ENCODE peak calls at places on chromosomes 1 and 21, in four cellular contexts. Z is A549, A is psoas muscle, I is tibial nerve. O is an unnamed sample. For H3K9me3 and H3K4me1, the result is how much of the 10 kb centered on the place peaks cover.

GRCh38 chr1:171833091-171833822 is 8.0 kb upstream of the DNM3 start:
- DNase-seq in I (no peak), Z (no peak), A (no peak), O (no peak)

GRCh38 chr1:101203812-101204540 is 32.8 kb upstream of the S1PR1 start:
- DNase-seq in Z (no peak), I (no peak), A (no peak), O (no peak)

GRCh38 chr21:37552496-37553399 is 186.2 kb downstream of the DYRK1A start:
- DNase-seq in Z (no peak), A (peak), I (no peak), O (no peak)

GRCh38 chr1:157073944-157074685 is 25.5 kb downstream of the ETV3L start:
- DNase-seq in Z (peak), I (peak), A (peak), O (no peak)

GRCh38 chr1:201911827-201912571 is 23.3 kb downstream of the SHISA4 start:
- DNase-seq in I (no peak), Z (no peak), A (no peak), O (no peak)

GRCh38 chr1:154808261-154808908 is 61.7 kb downstream of the KCNN3 start:
- DNase-seq in A (peak), Z (no peak), I (no peak), O (no peak)

GRCh38 chr1:177566495-177566894 is 395.7 kb downstream of the BRINP2 start:
- DNase-seq in A (no peak), Z (no peak), I (no peak), O (no peak)

GRCh38 chr1:183353597-183353996 is 64.6 kb downstream of the NMNAT2 start:
- DNase-seq in Z (no peak), A (no peak), I (no peak), O (no peak)

GRCh38 chr1:153546796-153547559 is 1.4 kb upstream of the S100A4 start:
- DNase-seq in Z (no peak), I (no peak), A (no peak), O (no peak)

DNA sequence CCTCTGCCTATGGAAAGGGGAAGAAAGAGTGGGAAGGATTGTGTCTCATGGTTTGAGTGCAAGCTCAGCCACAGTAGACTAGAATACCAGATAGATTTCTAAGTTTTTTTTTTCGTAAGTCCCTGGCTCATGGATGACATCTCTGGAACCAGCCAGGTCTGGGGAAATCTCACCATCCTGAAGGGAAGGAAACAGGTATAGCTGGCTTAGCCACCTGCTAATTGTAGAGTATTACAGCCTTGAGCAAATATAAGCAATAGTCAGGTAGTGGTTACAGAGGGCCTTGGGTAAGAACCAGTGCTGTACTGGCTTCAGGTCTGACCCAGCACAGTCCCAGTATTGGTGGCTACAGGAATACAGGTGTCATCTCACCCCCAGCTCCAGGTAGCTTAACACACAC is 500.9 kb upstream of the PRMT6 start:
- DNase-seq in I (no peak), Z (no peak), A (no peak), O (no peak)
- H3K9me3 ChIP-seq in I (under half), Z (under half), A (under half), O (under half)

GRCh38 chr1:58318157-58318665 is 228.3 kb downstream of the OMA1 start:
- DNase-seq in Z (no peak), I (no peak), A (no peak), O (no peak)

GRCh38 chr1:58316141-58316540 is 230.4 kb downstream of the OMA1 start:
- DNase-seq in A (no peak), I (no peak), Z (no peak), O (no peak)

GRCh38 chr1:58317086-58317485 is 229.4 kb downstream of the OMA1 start:
- DNase-seq in Z (no peak), A (no peak), I (no peak), O (no peak)

GRCh38 chr1:58317694-58318093 is 228.8 kb downstream of the OMA1 start:
- DNase-seq in A (no peak), Z (no peak), I (no peak), O (no peak)
- H3K27ac ChIP-seq in A (no peak), Z (no peak), I (no peak), O (no peak)

DNA sequence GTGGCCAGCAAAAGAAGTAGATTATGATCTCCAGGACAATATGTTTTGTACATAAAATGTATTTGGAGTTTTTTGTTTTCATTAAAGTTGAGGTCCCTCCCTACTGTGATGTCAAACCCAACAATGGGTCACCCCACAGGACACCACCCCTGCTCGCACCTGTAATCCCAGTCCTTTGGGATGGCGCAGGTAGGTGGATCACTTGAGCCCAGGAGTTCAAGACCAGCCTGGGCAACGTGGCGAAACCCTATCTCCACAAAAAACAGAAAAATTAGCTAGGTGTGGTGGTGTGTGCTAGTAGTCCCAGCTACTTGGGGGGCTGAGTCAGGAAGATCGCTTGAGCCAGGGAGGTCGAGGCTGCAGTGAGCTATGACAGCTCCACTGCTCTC is 9.0 kb downstream of the ZBTB17 start:
- DNase-seq in A (no peak), I (no peak), Z (no peak), O (no peak)
- H3K4me1 ChIP-seq in A (under half), I (under half), Z (under half), O (under half)

GRCh38 chr1:80925130-80925780 is 875.5 kb upstream of the ADGRL2 start:
- DNase-seq in Z (no peak), A (no peak), I (no peak), O (no peak)

GRCh38 chr1:80924290-80924689 is 876.4 kb upstream of the ADGRL2 start:
- DNase-seq in I (no peak), Z (no peak), A (no peak), O (no peak)

GRCh38 chr1:80931178-80931577 is 869.6 kb upstream of the ADGRL2 start:
- DNase-seq in I (no peak), Z (no peak), A (no peak), O (no peak)

GRCh38 chr1:80929868-80930508 is 870.7 kb upstream of the ADGRL2 start:
- DNase-seq in A (no peak), Z (no peak), I (no peak), O (no peak)
- H3K9me3 ChIP-seq in A (under half), Z (under half), I (under half), O (under half)

DNA sequence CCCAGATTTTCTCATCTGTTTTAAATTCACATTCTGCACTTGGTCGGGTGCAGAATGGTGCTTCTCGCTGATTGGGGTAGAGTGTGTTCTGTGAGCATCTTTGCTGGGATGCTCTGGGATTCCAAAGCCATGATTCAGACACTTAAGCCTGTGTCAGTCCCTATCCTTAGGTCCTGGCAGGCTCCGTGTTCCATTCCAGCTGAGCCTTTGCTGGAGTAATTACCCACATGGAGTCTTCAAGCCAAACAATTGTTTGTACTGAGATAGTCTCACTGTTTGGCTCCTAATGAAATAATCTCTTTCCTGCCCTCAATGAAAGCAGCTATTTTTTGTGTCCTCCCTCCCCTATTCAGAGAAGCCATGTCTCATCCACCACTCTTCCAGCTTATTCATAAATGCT is 18.7 kb downstream of the SMAP2 start:
- DNase-seq in I (no peak), A (peak), Z (no peak), O (no peak)
- H3K27ac ChIP-seq in I (peak), A (peak), Z (no peak), O (peak)

GRCh38 chr21:44550807-44551206 is 498 bp downstream of the KRTAP10-2 start:
- DNase-seq in Z (no peak), A (no peak), I (no peak), O (no peak)

GRCh38 chr21:44551290-44552015 is at the start of gene KRTAP10-2:
- DNase-seq in Z (no peak), A (no peak), I (no peak), O (no peak)

GRCh38 chr21:44555200-44555875 is 3.3 kb downstream of the KRTAP10-3 start:
- DNase-seq in I (no peak), A (no peak), Z (no peak), O (no peak)

GRCh38 chr21:44552136-44552535 is 831 bp upstream of the KRTAP10-2 start:
- DNase-seq in I (no peak), A (no peak), Z (no peak), O (no peak)

GRCh38 chr21:44552681-44553080 is 1.4 kb upstream of the KRTAP10-2 start:
- DNase-seq in Z (no peak), A (no peak), I (no peak), O (no peak)
- H3K4me1 ChIP-seq in Z (under half), A (under half), I (under half), O (under half)

GRCh38 chr1:78549366-78549765 is 58.6 kb downstream of the PTGFR start:
- DNase-seq in A (no peak), Z (no peak), I (no peak), O (no peak)
- H3K9me3 ChIP-seq in A (under half), Z (under half), I (under half), O (under half)

DNA sequence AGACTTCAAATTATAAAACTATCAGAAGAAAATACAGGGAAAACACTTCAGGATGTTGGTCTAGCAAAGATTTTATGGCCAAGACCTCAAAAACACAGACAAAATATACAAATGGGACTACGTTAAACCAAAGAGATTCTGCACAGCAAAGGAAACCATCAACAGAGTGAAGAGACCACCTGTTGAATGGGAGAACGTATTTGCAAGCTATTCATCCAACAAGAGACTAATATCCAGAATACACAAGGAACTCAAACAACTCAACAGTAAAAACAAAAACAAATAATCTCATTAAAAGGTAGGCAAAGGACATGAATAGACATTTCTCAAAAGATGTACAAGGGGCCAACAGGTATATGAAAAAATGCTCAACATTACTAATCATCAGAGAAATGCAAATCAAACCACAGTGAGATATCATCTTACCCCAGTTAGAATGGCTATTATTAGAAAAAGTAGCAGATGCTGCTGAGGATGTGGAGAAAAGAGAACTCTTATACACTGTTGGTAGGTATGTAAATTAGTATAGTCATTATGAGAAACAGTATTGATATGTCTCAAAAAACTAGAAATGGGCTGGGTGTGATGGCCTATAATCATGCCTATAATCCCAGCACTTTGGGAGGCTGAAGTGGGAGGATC is 112.6 kb downstream of the LRIG2 start:
- DNase-seq in Z (no peak), A (no peak), I (no peak), O (no peak)
- H3K27ac ChIP-seq in Z (no peak), A (no peak), I (no peak), O (no peak)

GRCh38 chr21:43951911-43952703 is 60.0 kb upstream of the TRAPPC10 start:
- DNase-seq in Z (no peak), A (no peak), I (no peak), O (no peak)
- H3K4me1 ChIP-seq in Z (under half), A (under half), I (under half), O (under half)

DNA sequence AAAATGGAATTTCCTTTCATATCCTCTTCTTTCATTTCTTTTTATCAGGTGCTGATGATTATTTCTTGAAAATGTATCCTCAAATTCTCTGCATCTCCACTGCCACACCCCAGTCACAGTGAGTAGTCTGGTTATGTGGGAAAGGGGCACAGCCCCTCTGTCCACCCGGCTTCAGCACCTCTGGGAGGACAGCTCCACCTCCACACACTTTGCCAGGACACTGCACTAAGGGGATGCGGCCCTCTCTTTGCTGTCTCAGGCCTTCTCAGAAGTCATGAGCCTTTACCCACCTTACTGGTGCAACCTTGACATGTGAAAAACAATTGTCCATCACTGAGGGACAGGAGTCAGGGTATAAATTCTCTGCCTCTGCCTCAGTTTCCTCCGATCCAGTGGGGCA is 433.1 kb downstream of the PCP4 start:
- DNase-seq in A (no peak), I (no peak), Z (no peak), O (no peak)
- H3K9me3 ChIP-seq in A (under half), I (under half), Z (under half), O (under half)